ENCODE peak calls at places on chromosomes 3 and 15, in seven cellular contexts. One of them, this sample, is unnamed.

GRCh38 chr15:45129651-45130129 is at the start of the genes DUOX1 and DUOXA1:
- DNase-seq in stomach: peak; percentile 85
- DNase-seq in Peyer's patch: no peak
- DNase-seq in heart left ventricle: no peak
- DNase-seq in transverse colon: peak; percentile 63
- DNase-seq in H1: no peak
- DNase-seq in IMR-90: no peak
- DNase-seq in this sample: no peak

GRCh38 chr3:66075281-66075680 is 36.6 kb upstream of the MAGI1 start:
- DNase-seq in stomach: no peak
- DNase-seq in Peyer's patch: no peak
- DNase-seq in heart left ventricle: no peak
- DNase-seq in transverse colon: no peak
- DNase-seq in H1: no peak
- DNase-seq in IMR-90: peak; percentile 89
- DNase-seq in this sample: no peak

GRCh38 chr15:47968593-47968992 is 152.2 kb upstream of the SLC24A5 start:
- DNase-seq in stomach: no peak
- DNase-seq in Peyer's patch: no peak
- DNase-seq in heart left ventricle: no peak
- DNase-seq in transverse colon: no peak
- DNase-seq in H1: no peak
- DNase-seq in IMR-90: no peak
- DNase-seq in this sample: no peak

GRCh38 chr3:148794357-148794756 is 33.3 kb upstream of the CPB1 start:
- DNase-seq in stomach: no peak
- DNase-seq in Peyer's patch: no peak
- DNase-seq in heart left ventricle: no peak
- DNase-seq in transverse colon: no peak
- DNase-seq in H1: no peak
- DNase-seq in IMR-90: no peak
- DNase-seq in this sample: no peak

GRCh38 chr3:101725192-101725889 is 927 bp downstream of the CEP97 start:
- DNase-seq in stomach: peak; percentile 34
- DNase-seq in Peyer's patch: peak; percentile 59
- DNase-seq in heart left ventricle: peak; percentile 70
- DNase-seq in transverse colon: peak; percentile 35
- DNase-seq in H1: no peak
- DNase-seq in IMR-90: peak; percentile 5
- DNase-seq in this sample: peak; percentile 17

GRCh38 chr3:141331370-141332318 is 36.7 kb upstream of the ZBTB38 start:
- DNase-seq in stomach: no peak
- DNase-seq in Peyer's patch: no peak
- DNase-seq in heart left ventricle: peak; percentile 88
- DNase-seq in transverse colon: peak; percentile 35
- DNase-seq in H1: no peak
- DNase-seq in IMR-90: peak; percentile 99
- DNase-seq in this sample: no peak

GRCh38 chr3:133944181-133944580 is 48.5 kb upstream of the RAB6B start:
- DNase-seq in stomach: no peak
- DNase-seq in Peyer's patch: no peak
- DNase-seq in heart left ventricle: no peak
- DNase-seq in transverse colon: no peak
- DNase-seq in H1: no peak
- DNase-seq in IMR-90: peak; percentile 81
- DNase-seq in this sample: no peak

GRCh38 chr15:84840741-84841429 is 23.7 kb downstream of the ALPK3 start:
- DNase-seq in stomach: peak; percentile 92
- DNase-seq in Peyer's patch: no peak
- DNase-seq in heart left ventricle: peak; percentile 77
- DNase-seq in transverse colon: peak; percentile 64
- DNase-seq in H1: no peak
- DNase-seq in IMR-90: peak; percentile 32
- DNase-seq in this sample: peak; percentile 94

GRCh38 chr15:75029378-75030022 is 6.1 kb downstream of the PPCDC start:
- DNase-seq in stomach: peak; percentile 96
- DNase-seq in Peyer's patch: peak; percentile 96
- DNase-seq in heart left ventricle: peak; percentile 96
- DNase-seq in transverse colon: peak; percentile 95
- DNase-seq in H1: peak; percentile 61
- DNase-seq in IMR-90: peak; percentile 79
- DNase-seq in this sample: peak; percentile 93

DNA sequence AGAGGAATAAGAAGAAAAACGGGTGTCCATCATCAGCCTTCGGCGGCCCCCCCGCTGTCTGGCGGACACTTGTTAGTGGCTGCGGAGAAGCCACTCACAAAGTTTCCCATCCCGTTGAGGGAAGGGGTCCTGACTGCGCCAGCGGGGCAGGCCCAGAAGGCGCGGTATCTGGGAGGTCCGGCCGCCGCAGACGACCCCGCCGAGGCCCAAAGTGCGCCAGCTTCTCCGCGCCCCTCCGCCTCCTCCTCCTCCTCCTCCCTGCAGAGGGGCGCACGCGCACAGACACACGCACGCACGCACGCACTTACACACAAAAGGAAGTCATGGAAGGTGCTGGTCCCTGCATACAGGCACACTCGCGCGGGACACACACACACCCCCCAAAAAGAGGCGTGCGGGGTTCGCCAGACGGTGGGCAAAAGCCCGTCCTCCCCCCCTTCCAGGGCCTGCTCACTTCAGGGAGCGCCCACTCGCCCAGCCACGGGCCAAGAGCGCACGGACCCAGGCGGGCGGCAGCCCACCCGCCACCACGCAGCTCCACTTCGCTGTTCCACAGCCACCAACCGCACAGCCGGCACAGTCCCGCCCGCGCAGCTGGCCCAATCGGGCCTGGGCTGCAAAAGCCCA is 18.0 kb downstream of the ZNF148 start:
- DNase-seq in stomach: peak; percentile 33
- DNase-seq in Peyer's patch: peak; percentile 56
- DNase-seq in heart left ventricle: peak; percentile 76
- DNase-seq in transverse colon: peak; percentile 26
- DNase-seq in H1: no peak
- DNase-seq in IMR-90: peak; percentile 36
- DNase-seq in this sample: peak; percentile 49
- H3K27ac ChIP-seq in stomach: peak overlapping the region; percentile 5
- H3K27ac ChIP-seq in Peyer's patch: no peak overlapping the region
- H3K27ac ChIP-seq in heart left ventricle: peak overlapping the region; percentile 50
- H3K27ac ChIP-seq in transverse colon: peak overlapping the region; percentile 63
- H3K27ac ChIP-seq in H1: no peak overlapping the region
- H3K27ac ChIP-seq in IMR-90: peak overlapping the region; percentile 38
- H3K27ac ChIP-seq in this sample: peak overlapping the region; percentile 65

GRCh38 chr3:4994823-4995499 is 15.7 kb downstream of the BHLHE40 start:
- DNase-seq in stomach: peak; percentile 59
- DNase-seq in Peyer's patch: no peak
- DNase-seq in heart left ventricle: peak; percentile 86
- DNase-seq in transverse colon: no peak
- DNase-seq in H1: no peak
- DNase-seq in IMR-90: peak; percentile 92
- DNase-seq in this sample: peak; percentile 84
- TF ChIP-seq POLR2A in stomach: no peak
- TF ChIP-seq POLR2A in Peyer's patch: no peak
- TF ChIP-seq POLR2A in heart left ventricle: no peak
- TF ChIP-seq POLR2A in transverse colon: no peak
- TF ChIP-seq POLR2A in H1: no peak
- TF ChIP-seq POLR2A in IMR-90: peak; percentile 72
- TF ChIP-seq POLR2A in this sample: peak; percentile 11

GRCh38 chr3:123322866-123323265 is 121.1 kb downstream of the SEC22A start:
- DNase-seq in stomach: no peak
- DNase-seq in Peyer's patch: no peak
- DNase-seq in heart left ventricle: peak; percentile 56
- DNase-seq in transverse colon: no peak
- DNase-seq in H1: no peak
- DNase-seq in IMR-90: no peak
- DNase-seq in this sample: no peak

GRCh38 chr3:123324880-123325765 is 123.4 kb downstream of the SEC22A start:
- DNase-seq in stomach: no peak
- DNase-seq in Peyer's patch: no peak
- DNase-seq in heart left ventricle: peak; percentile 67
- DNase-seq in transverse colon: no peak
- DNase-seq in H1: no peak
- DNase-seq in IMR-90: no peak
- DNase-seq in this sample: no peak

GRCh38 chr3:123325766-123326256 is 123.1 kb downstream of the ADCY5 start:
- DNase-seq in stomach: no peak
- DNase-seq in Peyer's patch: no peak
- DNase-seq in heart left ventricle: peak; percentile 43
- DNase-seq in transverse colon: no peak
- DNase-seq in H1: no peak
- DNase-seq in IMR-90: no peak
- DNase-seq in this sample: no peak

GRCh38 chr3:123321806-123322205 is 120.1 kb downstream of the SEC22A start:
- DNase-seq in stomach: no peak
- DNase-seq in Peyer's patch: no peak
- DNase-seq in heart left ventricle: peak; percentile 64
- DNase-seq in transverse colon: no peak
- DNase-seq in H1: no peak
- DNase-seq in IMR-90: no peak
- DNase-seq in this sample: no peak

DNA sequence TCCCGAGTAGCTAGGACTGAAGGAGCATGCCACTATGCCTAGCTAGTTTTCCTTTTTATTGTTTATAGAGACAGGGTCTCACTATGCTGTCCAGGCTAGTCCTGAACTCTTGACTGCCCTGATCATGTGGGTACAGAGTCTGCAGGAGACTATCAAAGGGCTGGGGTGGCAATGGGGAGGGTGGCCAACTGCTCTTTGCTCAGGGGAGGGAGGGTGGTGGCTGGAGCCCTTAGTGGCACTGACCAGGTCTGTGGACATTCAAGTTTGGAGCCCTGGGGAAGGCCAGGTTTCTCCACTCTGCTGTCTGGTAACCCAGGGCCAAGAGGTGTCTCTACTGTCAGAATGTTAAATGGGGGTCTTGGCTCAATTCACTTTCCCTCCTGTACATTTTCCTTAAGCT is 122.0 kb downstream of the SEC22A start:
- DNase-seq in stomach: no peak
- DNase-seq in Peyer's patch: no peak
- DNase-seq in heart left ventricle: peak; percentile 4
- DNase-seq in transverse colon: no peak
- DNase-seq in H1: no peak
- DNase-seq in IMR-90: no peak
- DNase-seq in this sample: no peak
- H3K27me3 ChIP-seq in stomach: peaks cover 10% of the 10 kb centered on the region
- H3K27me3 ChIP-seq in Peyer's patch: no peaks in the 10 kb centered on the region
- H3K27me3 ChIP-seq in heart left ventricle: no peaks in the 10 kb centered on the region
- H3K27me3 ChIP-seq in transverse colon: no peaks in the 10 kb centered on the region
- H3K27me3 ChIP-seq in H1: no peaks in the 10 kb centered on the region
- H3K27me3 ChIP-seq in IMR-90: peaks cover 75% of the 10 kb centered on the region
- H3K27me3 ChIP-seq in this sample: no peaks in the 10 kb centered on the region

DNA sequence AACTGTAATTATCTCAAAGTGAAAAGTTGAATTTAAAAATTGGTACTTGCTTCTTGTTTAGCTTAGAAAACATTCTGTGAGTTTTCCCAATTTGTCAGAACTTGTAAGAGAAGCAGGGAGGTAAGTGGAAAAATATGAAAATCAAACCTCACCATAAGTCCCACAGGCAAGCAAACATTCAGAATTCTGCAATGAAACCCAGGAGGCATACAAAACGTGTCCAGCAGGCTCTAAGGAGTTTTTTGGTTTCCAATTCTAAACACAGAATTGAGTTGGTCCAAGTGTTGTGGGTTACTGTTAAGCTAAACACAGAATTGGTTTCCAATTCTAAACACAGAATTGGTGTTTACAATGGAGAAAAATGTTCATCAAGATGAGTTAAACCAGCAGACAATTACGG is 27.1 kb upstream of the ACKR4 start:
- DNase-seq in stomach: no peak
- DNase-seq in Peyer's patch: no peak
- DNase-seq in heart left ventricle: no peak
- DNase-seq in transverse colon: no peak
- DNase-seq in H1: no peak
- DNase-seq in IMR-90: no peak
- DNase-seq in this sample: no peak
- H3K27ac ChIP-seq in stomach: no peak overlapping the region
- H3K27ac ChIP-seq in Peyer's patch: no peak overlapping the region
- H3K27ac ChIP-seq in heart left ventricle: no peak overlapping the region
- H3K27ac ChIP-seq in transverse colon: no peak overlapping the region
- H3K27ac ChIP-seq in H1: no peak overlapping the region
- H3K27ac ChIP-seq in IMR-90: no peak overlapping the region
- H3K27ac ChIP-seq in this sample: no peak overlapping the region

DNA sequence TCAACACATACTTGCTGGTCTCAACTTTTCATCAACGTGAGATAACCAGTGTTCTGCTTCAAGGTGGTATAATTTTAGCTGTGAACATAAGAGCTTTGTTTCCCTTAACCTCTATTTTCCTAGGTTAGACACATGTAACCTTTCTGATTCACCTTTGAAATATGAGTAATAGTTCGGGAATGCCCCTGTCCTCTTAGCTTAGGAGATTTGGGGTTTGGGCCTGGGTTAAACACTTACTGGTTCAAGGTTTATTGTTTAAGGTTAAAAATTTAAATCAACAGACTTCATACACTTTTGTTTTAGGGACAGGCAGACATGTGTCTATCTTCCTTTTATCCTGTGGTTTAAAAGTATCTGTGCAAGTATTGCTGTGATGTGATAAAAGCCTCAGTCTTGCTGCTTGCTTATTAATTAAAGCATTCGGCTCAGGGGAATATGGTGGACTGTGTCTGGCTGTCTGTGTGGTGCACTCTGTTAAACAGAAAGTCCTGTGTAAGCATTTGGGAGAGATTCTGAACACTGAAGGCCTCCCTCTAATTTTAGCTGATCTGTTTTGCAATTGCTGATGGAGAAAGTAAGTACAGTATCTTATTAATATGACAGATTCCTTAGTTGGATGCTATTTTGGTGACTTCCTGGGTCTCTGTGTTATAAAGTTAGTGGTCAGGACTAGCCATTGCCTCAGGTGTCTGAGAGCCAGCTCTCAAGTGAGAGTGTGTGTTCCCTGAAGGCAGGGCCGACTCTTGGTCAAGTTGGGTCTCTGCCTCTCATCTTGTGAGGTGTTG is 81.8 kb downstream of the USP13 start:
- DNase-seq in stomach: no peak
- DNase-seq in Peyer's patch: no peak
- DNase-seq in heart left ventricle: no peak
- DNase-seq in transverse colon: no peak
- DNase-seq in H1: no peak
- DNase-seq in IMR-90: no peak
- DNase-seq in this sample: no peak
- TF ChIP-seq POLR2A in stomach: no peak
- TF ChIP-seq POLR2A in Peyer's patch: no peak
- TF ChIP-seq POLR2A in heart left ventricle: no peak
- TF ChIP-seq POLR2A in transverse colon: no peak
- TF ChIP-seq POLR2A in H1: no peak
- TF ChIP-seq POLR2A in IMR-90: no peak
- TF ChIP-seq POLR2A in this sample: no peak